ENCODE peak calls at places on chromosomes 16 and 17, in ten cellular contexts. One of them, this sample, is unnamed. For H3K36me3, the result is how much of the 10 kb centered on the place peaks cover.

GRCh38 chr17:19409509-19409908 is 1.5 kb upstream of the RNF112 start:
- DNase-seq in cardiac muscle cell: peak
- DNase-seq in right lobe of liver: no peak
- DNase-seq in CD8-positive, alpha-beta T cell: no peak
- DNase-seq in uterus: no peak
- DNase-seq in NT2/D1: no peak
- DNase-seq in mucosa of descending colon: no peak
- DNase-seq in tibial artery: no peak
- DNase-seq in fibroblast of lung: peak
- DNase-seq in mammary epithelial cell: peak
- DNase-seq in this sample: no peak

GRCh38 chr17:50151937-50152547 is 1.6 kb upstream of the PPP1R9B start:
- DNase-seq in fibroblast of lung: peak
- DNase-seq in mammary epithelial cell: peak
- DNase-seq in NT2/D1: peak
- DNase-seq in mucosa of descending colon: peak
- DNase-seq in uterus: peak
- DNase-seq in right lobe of liver: peak
- DNase-seq in tibial artery: peak
- DNase-seq in cardiac muscle cell: peak
- DNase-seq in CD8-positive, alpha-beta T cell: peak
- DNase-seq in this sample: no peak

GRCh38 chr16:29821663-29822115 is 1.4 kb downstream of the MVP start:
- DNase-seq in cardiac muscle cell: peak
- DNase-seq in CD8-positive, alpha-beta T cell: no peak
- DNase-seq in NT2/D1: no peak
- DNase-seq in tibial artery: no peak
- DNase-seq in mucosa of descending colon: peak
- DNase-seq in mammary epithelial cell: peak
- DNase-seq in right lobe of liver: no peak
- DNase-seq in fibroblast of lung: peak
- DNase-seq in uterus: peak
- DNase-seq in this sample: no peak

GRCh38 chr16:12658506-12658905 is 145.2 kb downstream of the CPPED1 start:
- DNase-seq in right lobe of liver: no peak
- DNase-seq in CD8-positive, alpha-beta T cell: no peak
- DNase-seq in uterus: no peak
- DNase-seq in tibial artery: no peak
- DNase-seq in cardiac muscle cell: no peak
- DNase-seq in mucosa of descending colon: no peak
- DNase-seq in fibroblast of lung: no peak
- DNase-seq in mammary epithelial cell: no peak
- DNase-seq in NT2/D1: no peak
- DNase-seq in this sample: no peak

GRCh38 chr16:3879258-3879886 is 1.1 kb downstream of the CREBBP start:
- DNase-seq in tibial artery: no peak
- DNase-seq in NT2/D1: no peak
- DNase-seq in right lobe of liver: peak
- DNase-seq in CD8-positive, alpha-beta T cell: peak
- DNase-seq in uterus: no peak
- DNase-seq in mucosa of descending colon: peak
- DNase-seq in mammary epithelial cell: no peak
- DNase-seq in cardiac muscle cell: no peak
- DNase-seq in fibroblast of lung: no peak
- DNase-seq in this sample: no peak

GRCh38 chr16:22313141-22313781 is 16.1 kb downstream of the POLR3E start:
- DNase-seq in right lobe of liver: peak
- DNase-seq in mucosa of descending colon: no peak
- DNase-seq in CD8-positive, alpha-beta T cell: no peak
- DNase-seq in mammary epithelial cell: no peak
- DNase-seq in fibroblast of lung: no peak
- DNase-seq in NT2/D1: no peak
- DNase-seq in uterus: peak
- DNase-seq in tibial artery: peak
- DNase-seq in cardiac muscle cell: no peak
- DNase-seq in this sample: no peak

GRCh38 chr16:26667271-26667703 is 399.4 kb upstream of the C16orf82 start:
- DNase-seq in tibial artery: no peak
- DNase-seq in cardiac muscle cell: no peak
- DNase-seq in right lobe of liver: no peak
- DNase-seq in uterus: no peak
- DNase-seq in NT2/D1: no peak
- DNase-seq in CD8-positive, alpha-beta T cell: no peak
- DNase-seq in fibroblast of lung: no peak
- DNase-seq in mammary epithelial cell: no peak
- DNase-seq in mucosa of descending colon: no peak
- DNase-seq in this sample: no peak

GRCh38 chr16:73768786-73769203 is 527.8 kb upstream of the PSMD7 start:
- DNase-seq in mammary epithelial cell: peak
- DNase-seq in tibial artery: peak
- DNase-seq in NT2/D1: no peak
- DNase-seq in fibroblast of lung: no peak
- DNase-seq in mucosa of descending colon: no peak
- DNase-seq in right lobe of liver: no peak
- DNase-seq in cardiac muscle cell: peak
- DNase-seq in CD8-positive, alpha-beta T cell: no peak
- DNase-seq in uterus: no peak
- DNase-seq in this sample: peak

GRCh38 chr17:75507712-75508111 is 7.6 kb downstream of the CASKIN2 start:
- DNase-seq in fibroblast of lung: no peak
- DNase-seq in right lobe of liver: no peak
- DNase-seq in CD8-positive, alpha-beta T cell: no peak
- DNase-seq in uterus: no peak
- DNase-seq in NT2/D1: no peak
- DNase-seq in tibial artery: no peak
- DNase-seq in mammary epithelial cell: no peak
- DNase-seq in mucosa of descending colon: peak
- DNase-seq in cardiac muscle cell: no peak
- DNase-seq in this sample: no peak

GRCh38 chr16:28537076-28537475 is 1.7 kb downstream of the NUPR1 start:
- DNase-seq in CD8-positive, alpha-beta T cell: no peak
- DNase-seq in fibroblast of lung: no peak
- DNase-seq in NT2/D1: no peak
- DNase-seq in uterus: no peak
- DNase-seq in cardiac muscle cell: no peak
- DNase-seq in mammary epithelial cell: peak
- DNase-seq in right lobe of liver: no peak
- DNase-seq in tibial artery: no peak
- DNase-seq in mucosa of descending colon: no peak
- DNase-seq in this sample: no peak

GRCh38 chr17:67289174-67289876 is 44.3 kb upstream of the HELZ start:
- DNase-seq in mammary epithelial cell: peak
- DNase-seq in tibial artery: peak
- DNase-seq in NT2/D1: no peak
- DNase-seq in fibroblast of lung: peak
- DNase-seq in right lobe of liver: peak
- DNase-seq in cardiac muscle cell: peak
- DNase-seq in mucosa of descending colon: peak
- DNase-seq in CD8-positive, alpha-beta T cell: no peak
- DNase-seq in uterus: peak
- DNase-seq in this sample: peak

GRCh38 chr17:49494937-49495841 is at the start of gene NGFR:
- DNase-seq in mammary epithelial cell: peak
- DNase-seq in mucosa of descending colon: peak
- DNase-seq in right lobe of liver: no peak
- DNase-seq in cardiac muscle cell: peak
- DNase-seq in tibial artery: no peak
- DNase-seq in CD8-positive, alpha-beta T cell: peak
- DNase-seq in uterus: peak
- DNase-seq in NT2/D1: no peak
- DNase-seq in fibroblast of lung: peak
- DNase-seq in this sample: no peak

GRCh38 chr17:44022246-44022645 is 7.5 kb upstream of the TMEM101 start:
- DNase-seq in mammary epithelial cell: no peak
- DNase-seq in NT2/D1: no peak
- DNase-seq in cardiac muscle cell: no peak
- DNase-seq in tibial artery: no peak
- DNase-seq in mucosa of descending colon: no peak
- DNase-seq in fibroblast of lung: no peak
- DNase-seq in right lobe of liver: no peak
- DNase-seq in uterus: no peak
- DNase-seq in CD8-positive, alpha-beta T cell: no peak
- DNase-seq in this sample: no peak

DNA sequence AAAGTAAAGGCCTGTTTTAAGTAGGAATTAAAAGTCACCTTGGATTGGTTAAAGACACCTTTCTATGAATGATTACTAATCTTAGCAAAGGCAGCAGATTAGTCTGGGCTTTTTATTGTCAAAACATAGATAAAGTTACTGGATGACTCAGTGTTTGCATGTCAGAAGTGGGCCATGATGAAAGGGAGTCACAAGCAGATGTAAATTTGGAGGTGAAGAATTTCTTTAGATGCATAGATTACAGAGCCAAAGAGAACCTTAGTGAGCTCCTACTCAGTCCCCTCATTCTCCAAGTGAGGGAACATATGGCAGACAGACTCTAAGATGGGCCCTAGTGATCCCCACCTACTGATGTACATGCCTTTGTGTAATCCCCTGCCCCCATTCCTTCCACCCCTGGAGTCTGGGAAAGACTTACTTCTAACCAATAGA is 124.5 kb downstream of the HS3ST3A1 start:
- DNase-seq in CD8-positive, alpha-beta T cell: no peak
- DNase-seq in cardiac muscle cell: peak
- DNase-seq in uterus: no peak
- DNase-seq in fibroblast of lung: peak
- DNase-seq in tibial artery: no peak
- DNase-seq in mammary epithelial cell: peak
- DNase-seq in right lobe of liver: no peak
- DNase-seq in mucosa of descending colon: no peak
- DNase-seq in NT2/D1: no peak
- DNase-seq in this sample: no peak
- H3K4me3 ChIP-seq in CD8-positive, alpha-beta T cell: no peak
- H3K4me3 ChIP-seq in cardiac muscle cell: no peak
- H3K4me3 ChIP-seq in uterus: no peak
- H3K4me3 ChIP-seq in fibroblast of lung: no peak
- H3K4me3 ChIP-seq in tibial artery: no peak
- H3K4me3 ChIP-seq in mammary epithelial cell: no peak
- H3K4me3 ChIP-seq in right lobe of liver: no peak
- H3K4me3 ChIP-seq in mucosa of descending colon: no peak
- H3K4me3 ChIP-seq in NT2/D1: no peak
- H3K4me3 ChIP-seq in this sample: no peak

GRCh38 chr16:57239089-57239488 is 6.0 kb upstream of the ARL2BP start:
- DNase-seq in mucosa of descending colon: no peak
- DNase-seq in fibroblast of lung: no peak
- DNase-seq in right lobe of liver: no peak
- DNase-seq in mammary epithelial cell: no peak
- DNase-seq in tibial artery: no peak
- DNase-seq in CD8-positive, alpha-beta T cell: no peak
- DNase-seq in cardiac muscle cell: no peak
- DNase-seq in NT2/D1: no peak
- DNase-seq in uterus: no peak
- DNase-seq in this sample: no peak
- H3K36me3 ChIP-seq in mucosa of descending colon: under half
- H3K36me3 ChIP-seq in fibroblast of lung: under half
- H3K36me3 ChIP-seq in right lobe of liver: under half
- H3K36me3 ChIP-seq in mammary epithelial cell: under half
- H3K36me3 ChIP-seq in tibial artery: under half
- H3K36me3 ChIP-seq in CD8-positive, alpha-beta T cell: under half
- H3K36me3 ChIP-seq in cardiac muscle cell: under half
- H3K36me3 ChIP-seq in NT2/D1: under half
- H3K36me3 ChIP-seq in uterus: under half
- H3K36me3 ChIP-seq in this sample: under half

DNA sequence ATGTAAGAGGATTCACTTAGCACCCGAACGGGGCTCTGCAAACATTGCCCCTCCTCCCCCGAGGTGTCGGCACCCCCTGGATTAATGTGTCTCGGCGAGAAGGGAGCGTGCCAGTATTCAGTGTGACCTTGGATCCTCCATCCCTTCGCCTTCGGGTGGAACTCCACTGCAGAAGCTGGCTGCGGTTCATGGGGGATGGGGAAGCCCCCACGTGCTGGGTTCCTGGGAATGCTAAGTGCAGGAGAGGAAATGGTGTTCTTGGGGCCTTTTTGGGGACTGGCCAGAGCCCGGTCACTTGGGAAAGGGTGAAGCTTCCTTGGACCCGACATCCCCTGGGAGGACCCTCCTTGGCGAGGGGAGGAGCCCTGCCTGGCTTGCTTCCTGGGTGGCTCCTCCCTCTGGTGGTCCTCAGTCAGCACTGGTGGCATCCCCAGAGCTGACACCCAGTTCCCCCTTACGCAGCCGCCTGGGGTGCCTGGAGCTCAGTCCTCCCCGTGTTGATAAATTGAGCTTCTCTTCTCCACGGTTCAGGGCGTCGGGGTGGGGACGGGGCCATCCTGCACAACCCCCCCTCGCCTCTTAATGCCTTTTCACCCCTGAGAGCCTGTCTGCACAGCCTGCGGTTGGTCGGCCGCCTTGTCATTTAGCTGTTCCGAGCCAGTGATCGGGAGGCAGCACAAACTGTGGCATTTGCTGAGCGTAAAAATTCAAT is 30.8 kb upstream of the GSE1 start:
- DNase-seq in CD8-positive, alpha-beta T cell: no peak
- DNase-seq in NT2/D1: no peak
- DNase-seq in uterus: no peak
- DNase-seq in cardiac muscle cell: no peak
- DNase-seq in right lobe of liver: no peak
- DNase-seq in mammary epithelial cell: no peak
- DNase-seq in mucosa of descending colon: no peak
- DNase-seq in fibroblast of lung: no peak
- DNase-seq in tibial artery: no peak
- DNase-seq in this sample: no peak
- H3K4me3 ChIP-seq in CD8-positive, alpha-beta T cell: no peak
- H3K4me3 ChIP-seq in NT2/D1: peak
- H3K4me3 ChIP-seq in uterus: no peak
- H3K4me3 ChIP-seq in cardiac muscle cell: no peak
- H3K4me3 ChIP-seq in right lobe of liver: no peak
- H3K4me3 ChIP-seq in mammary epithelial cell: no peak
- H3K4me3 ChIP-seq in mucosa of descending colon: no peak
- H3K4me3 ChIP-seq in fibroblast of lung: no peak
- H3K4me3 ChIP-seq in tibial artery: no peak
- H3K4me3 ChIP-seq in this sample: no peak

DNA sequence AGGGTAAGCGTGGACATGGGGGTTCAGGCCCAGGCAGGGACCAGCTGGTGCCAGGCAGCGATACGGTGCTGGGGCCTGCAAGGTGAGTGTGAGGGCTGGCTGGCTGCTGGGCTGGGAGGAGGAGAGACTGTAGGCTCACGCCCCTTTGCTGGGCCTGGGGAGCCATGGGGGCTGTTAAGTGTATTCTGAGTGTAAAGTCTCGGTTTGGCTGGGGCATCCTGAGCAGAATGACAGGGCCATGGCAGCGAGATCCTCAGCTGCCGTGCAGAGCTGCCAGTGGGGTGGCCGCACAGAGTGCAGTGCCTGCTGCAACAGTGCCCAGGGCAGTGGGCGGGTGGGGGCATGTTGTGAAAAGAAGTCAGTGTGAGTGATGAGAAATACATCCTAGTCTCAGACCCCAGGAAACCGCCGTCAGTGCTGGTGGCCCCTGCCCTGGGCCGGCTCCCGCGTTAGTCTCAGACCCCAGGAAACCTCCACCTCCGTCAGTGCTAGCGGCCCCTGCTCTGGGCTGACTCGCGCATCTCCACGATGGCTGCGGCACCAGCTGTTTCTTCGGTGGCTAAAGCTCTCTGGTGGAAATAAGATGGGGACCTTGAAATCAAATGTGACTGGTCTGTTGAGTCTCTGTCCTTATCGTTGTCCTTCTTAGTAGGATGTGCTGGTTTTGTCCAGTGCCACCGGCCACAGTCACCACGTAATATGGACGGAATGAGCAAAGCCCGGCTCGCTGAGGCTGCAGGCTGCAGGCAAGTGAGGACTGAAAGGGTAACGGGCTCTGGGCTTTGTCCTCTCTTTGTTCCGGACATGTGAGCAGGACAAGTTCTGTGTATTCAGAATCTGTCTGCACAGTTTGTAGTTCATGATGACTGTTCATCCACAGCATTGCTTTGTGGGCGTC is 22.9 kb downstream of the ACSF3 start:
- DNase-seq in cardiac muscle cell: no peak
- DNase-seq in mammary epithelial cell: no peak
- DNase-seq in right lobe of liver: no peak
- DNase-seq in mucosa of descending colon: peak
- DNase-seq in tibial artery: no peak
- DNase-seq in CD8-positive, alpha-beta T cell: no peak
- DNase-seq in NT2/D1: no peak
- DNase-seq in fibroblast of lung: no peak
- DNase-seq in uterus: no peak
- DNase-seq in this sample: no peak
- H3K36me3 ChIP-seq in cardiac muscle cell: under half
- H3K36me3 ChIP-seq in mammary epithelial cell: under half
- H3K36me3 ChIP-seq in right lobe of liver: under half
- H3K36me3 ChIP-seq in mucosa of descending colon: under half
- H3K36me3 ChIP-seq in tibial artery: under half
- H3K36me3 ChIP-seq in CD8-positive, alpha-beta T cell: under half
- H3K36me3 ChIP-seq in NT2/D1: half or more
- H3K36me3 ChIP-seq in fibroblast of lung: under half
- H3K36me3 ChIP-seq in uterus: under half
- H3K36me3 ChIP-seq in this sample: half or more